ENCODE peak calls at places on chromosomes 13 and 19, in four cellular contexts. T is K562, B is H1, L is HepG2. I is an unnamed sample.

GRCh38 chr19:41882568-41883462 is at the start of gene ARHGEF1:
- DNase-seq in T (peak), B (peak), L (no peak), I (no peak)

GRCh38 chr19:33722456-33723239 is 74.0 kb upstream of the KCTD15 start:
- DNase-seq in T (no peak), B (no peak), L (no peak), I (no peak)

GRCh38 chr13:109096101-109096500 is 466.7 kb downstream of the MYO16 start:
- DNase-seq in T (no peak), B (no peak), L (no peak), I (no peak)

GRCh38 chr13:111665691-111666095 is 345.3 kb downstream of the TEX29 start:
- DNase-seq in T (no peak), B (peak), L (no peak), I (no peak)

GRCh38 chr13:50365300-50365682 is 350.0 kb downstream of the KCNRG start:
- DNase-seq in T (no peak), B (no peak), L (no peak), I (no peak)

GRCh38 chr13:111253334-111253872 is 67.0 kb upstream of the TEX29 start:
- DNase-seq in T (no peak), B (peak), L (no peak), I (no peak)

GRCh38 chr19:3033595-3034193 is 4.6 kb upstream of the TLE2 start:
- DNase-seq in T (no peak), B (no peak), L (no peak), I (no peak)

GRCh38 chr13:22948421-22948820 is 232.4 kb upstream of the SGCG start:
- DNase-seq in T (no peak), B (peak), L (no peak), I (no peak)

GRCh38 chr19:28705008-28705407 is 507.9 kb downstream of the UQCRFS1 start:
- DNase-seq in T (peak), B (no peak), L (peak), I (peak)

GRCh38 chr13:65913173-65913572 is 1317.0 kb downstream of the PCDH9 start:
- DNase-seq in T (no peak), B (no peak), L (no peak), I (no peak)

GRCh38 chr13:74868044-74868443 is 613.9 kb downstream of the TBC1D4 start:
- DNase-seq in T (no peak), B (no peak), L (no peak), I (no peak)

GRCh38 chr13:56349866-56350265 is 790.9 kb upstream of the PRR20A start:
- DNase-seq in T (no peak), B (no peak), L (no peak), I (no peak)

GRCh38 chr19:30428856-30429255 is 56.7 kb downstream of the ZNF536 start:
- DNase-seq in T (no peak), B (peak), L (no peak), I (no peak)

GRCh38 chr13:40970803-40971202 is 48.3 kb downstream of the ELF1 start:
- DNase-seq in T (no peak), B (no peak), L (no peak), I (no peak)

GRCh38 chr13:95833713-95834112 is 156.8 kb downstream of the DNAJC3 start:
- DNase-seq in T (no peak), B (no peak), L (no peak), I (peak)

GRCh38 chr19:48284891-48285290 is 15.0 kb downstream of the ZNF114 start:
- DNase-seq in T (no peak), B (no peak), L (no peak), I (no peak)

GRCh38 chr13:113539822-113540221 is 44.7 kb upstream of the TFDP1 start:
- DNase-seq in T (no peak), B (no peak), L (no peak), I (no peak)

GRCh38 chr13:113538689-113539058 is 45.9 kb upstream of the TFDP1 start:
- DNase-seq in T (no peak), B (no peak), L (no peak), I (no peak)

GRCh38 chr13:113540523-113540922 is 44.0 kb upstream of the TFDP1 start:
- DNase-seq in T (no peak), B (no peak), L (no peak), I (no peak)

GRCh38 chr13:113537909-113538688 is 46.5 kb upstream of the TFDP1 start:
- DNase-seq in T (no peak), B (no peak), L (no peak), I (no peak)

GRCh38 chr13:113539176-113539575 is 45.4 kb upstream of the TFDP1 start:
- DNase-seq in T (no peak), B (no peak), L (no peak), I (no peak)
- TF ChIP-seq RNF2 in T (no peak), B (no peak), L (no peak), I (no peak)

GRCh38 chr13:46172531-46172991 is 9.4 kb downstream of the LCP1 start:
- DNase-seq in T (no peak), B (no peak), L (no peak), I (no peak)
- TF ChIP-seq USF2 in T (no peak), B (no peak), L (no peak), I (no peak)

GRCh38 chr13:101080616-101081015 is 335.7 kb downstream of the NALCN start:
- DNase-seq in T (no peak), B (no peak), L (no peak), I (no peak)

GRCh38 chr13:101090287-101090686 is 326.0 kb downstream of the NALCN start:
- DNase-seq in T (no peak), B (no peak), L (no peak), I (no peak)

GRCh38 chr13:101082441-101082840 is 333.9 kb downstream of the NALCN start:
- DNase-seq in T (no peak), B (no peak), L (no peak), I (no peak)

DNA sequence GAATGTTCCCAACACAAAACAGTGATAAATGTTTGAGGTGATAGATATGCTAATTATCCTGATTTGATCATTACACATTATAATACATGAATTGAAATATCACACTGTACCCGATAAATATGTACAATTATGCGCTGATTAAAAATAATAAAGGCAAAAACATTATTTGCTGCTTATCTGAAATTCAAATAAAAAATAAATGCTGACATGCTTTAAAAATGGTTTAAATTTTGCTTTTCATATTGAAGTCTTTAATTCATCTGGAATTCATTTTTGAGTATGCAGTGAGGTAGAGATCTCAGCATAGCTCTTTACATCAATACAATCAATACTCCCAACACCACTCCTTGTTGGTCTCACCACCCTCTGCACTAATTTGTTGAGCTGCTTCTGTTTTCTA is 330.8 kb downstream of the NALCN start:
- DNase-seq in T (no peak), B (no peak), L (no peak), I (no peak)
- TF ChIP-seq RNF2 in T (no peak), B (no peak), L (no peak), I (no peak)

GRCh38 chr19:17553256-17553655 is 2.2 kb upstream of the COLGALT1 start:
- DNase-seq in T (peak), B (no peak), L (no peak), I (no peak)
- TF ChIP-seq USF2 in T (no peak), B (no peak), L (no peak), I (no peak)

GRCh38 chr19:55516878-55517620 is 19.9 kb downstream of the SBK2 start:
- DNase-seq in T (peak), B (peak), L (peak), I (peak)

GRCh38 chr19:55520691-55521292 is 16.1 kb downstream of the SBK2 start:
- DNase-seq in T (no peak), B (no peak), L (no peak), I (no peak)

GRCh38 chr19:55525289-55526101 is 11.4 kb downstream of the SBK2 start:
- DNase-seq in T (no peak), B (no peak), L (no peak), I (no peak)

DNA sequence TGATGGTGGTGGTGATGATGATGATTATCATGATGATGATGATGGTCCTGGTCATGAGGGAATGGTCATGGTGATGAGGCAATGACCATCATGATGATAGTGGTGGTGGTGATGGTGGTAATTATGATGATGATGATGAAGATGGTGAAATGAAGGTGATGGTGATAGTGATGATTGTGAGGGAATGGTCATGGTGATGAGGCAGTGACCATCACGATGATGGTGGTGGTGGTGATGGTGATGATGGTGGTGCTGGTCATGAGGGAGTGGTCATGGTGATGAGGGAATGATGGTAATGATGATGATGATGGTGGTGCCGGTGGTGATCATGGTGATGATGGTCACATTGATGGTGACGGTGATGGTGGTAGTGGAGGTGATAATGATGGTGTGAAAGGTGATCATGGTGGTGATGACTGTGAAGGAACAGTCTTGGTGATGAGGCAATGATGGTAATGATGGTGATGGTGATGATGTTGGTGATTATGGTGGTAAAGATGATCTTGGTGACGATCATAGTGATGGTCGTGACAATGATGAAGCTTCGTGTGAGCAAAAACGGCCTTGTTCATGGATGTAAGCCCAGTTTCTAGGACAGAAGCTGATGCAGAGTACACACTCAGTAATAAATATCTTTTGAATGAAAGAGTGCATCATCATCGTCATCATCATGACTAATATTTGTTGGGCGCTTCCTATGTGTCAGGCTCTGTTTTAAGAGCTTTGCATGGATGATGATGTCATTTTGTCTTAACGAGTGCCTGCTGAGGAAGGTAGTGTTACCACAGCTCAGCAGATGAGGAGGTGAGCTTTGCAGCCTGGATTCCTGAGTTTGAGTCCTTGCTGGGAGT is 17.2 kb downstream of the SBK2 start:
- DNase-seq in T (no peak), B (no peak), L (peak), I (peak)
- TF ChIP-seq RNF2 in T (no peak), B (no peak), L (no peak), I (no peak)

GRCh38 chr13:68923995-68924394 is 1183.6 kb upstream of the ATXN8OS start:
- DNase-seq in T (no peak), B (no peak), L (no peak), I (no peak)
- TF ChIP-seq USF2 in T (no peak), B (no peak), L (no peak), I (no peak)

GRCh38 chr19:53865918-53866696 is 1.6 kb upstream of the MYADM start:
- DNase-seq in T (peak), B (peak), L (peak), I (peak)

GRCh38 chr19:53867225-53868090 is at the start of gene MYADM:
- DNase-seq in T (peak), B (peak), L (peak), I (peak)

GRCh38 chr19:53868892-53869804 is 1.5 kb downstream of the MYADM start:
- DNase-seq in T (peak), B (peak), L (peak), I (peak)

GRCh38 chr19:53870485-53870844 is 2.8 kb downstream of the MYADM start:
- DNase-seq in T (peak), B (no peak), L (no peak), I (peak)

GRCh38 chr19:53868091-53868891 is 608 bp downstream of the MYADM start:
- DNase-seq in T (peak), B (peak), L (peak), I (peak)
- TF ChIP-seq RNF2 in T (no peak), B (no peak), L (no peak), I (no peak)

GRCh38 chr13:42279080-42279479 is 7.1 kb downstream of the AKAP11 start:
- DNase-seq in T (no peak), B (no peak), L (no peak), I (no peak)

GRCh38 chr13:42276683-42277082 is 4.7 kb downstream of the AKAP11 start:
- DNase-seq in T (no peak), B (no peak), L (no peak), I (no peak)

GRCh38 chr13:42279986-42280385 is 8.0 kb downstream of the AKAP11 start:
- DNase-seq in T (no peak), B (no peak), L (no peak), I (no peak)

GRCh38 chr13:42275506-42275905 is 3.6 kb downstream of the AKAP11 start:
- DNase-seq in T (no peak), B (no peak), L (no peak), I (no peak)

DNA sequence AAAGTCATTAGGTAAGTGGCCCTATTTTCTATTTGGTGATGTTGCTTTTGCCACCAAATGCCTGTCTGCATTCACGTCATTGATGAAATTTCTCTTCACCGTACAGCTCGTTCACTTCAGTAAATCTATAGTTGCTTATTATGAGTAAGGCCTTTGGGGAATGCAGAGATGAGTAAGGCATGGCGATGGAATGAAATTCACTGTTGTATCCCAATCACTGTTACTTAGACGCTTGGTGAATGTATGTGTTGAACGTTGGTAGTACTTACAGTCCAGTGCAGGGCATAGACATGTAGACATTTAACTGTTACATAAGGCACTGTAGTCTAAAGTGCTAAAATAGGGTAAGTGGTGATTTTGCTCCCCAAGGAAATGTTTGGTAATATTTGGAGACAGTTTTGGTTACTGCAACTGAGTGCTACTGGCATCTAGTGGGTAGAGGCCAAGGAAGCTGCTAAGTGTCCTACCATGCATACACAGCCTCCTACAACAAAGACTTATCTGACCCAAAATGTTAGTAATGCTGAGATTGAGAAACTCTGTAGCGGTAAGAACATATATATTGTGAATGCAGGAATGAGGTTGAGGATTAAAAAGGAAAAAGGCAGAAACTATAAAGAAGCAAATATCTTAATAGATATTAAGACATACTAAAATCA is 5.8 kb downstream of the AKAP11 start:
- DNase-seq in T (no peak), B (no peak), L (no peak), I (no peak)
- TF ChIP-seq USF2 in T (no peak), B (no peak), L (no peak), I (no peak)

GRCh38 chr19:13849991-13850909 is 26.7 kb upstream of the NANOS3 start:
- DNase-seq in T (peak), B (peak), L (peak), I (no peak)
- TF ChIP-seq RNF2 in T (no peak), B (no peak), L (no peak), I (no peak)

DNA sequence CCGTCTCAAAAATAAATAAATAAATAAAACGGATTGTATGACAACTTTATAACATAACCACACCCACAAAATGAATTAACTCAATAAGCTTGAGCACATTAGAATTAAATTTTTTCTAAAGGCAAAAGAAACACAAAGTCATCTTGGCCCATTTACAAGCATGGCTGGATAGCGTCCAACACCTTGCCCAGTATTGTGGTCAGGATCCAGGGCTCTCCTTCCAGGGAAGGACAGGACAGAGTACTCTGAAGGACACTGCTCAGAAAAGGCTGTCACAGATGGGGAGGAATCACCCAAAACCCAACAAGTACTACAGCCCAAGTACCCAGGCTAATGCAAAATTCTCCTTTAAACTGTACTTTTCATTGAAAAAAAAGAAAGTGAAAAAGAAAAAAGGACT is 27.1 kb downstream of the SUGP2 start:
- DNase-seq in T (no peak), B (no peak), L (no peak), I (no peak)
- TF ChIP-seq USF2 in T (no peak), B (no peak), L (no peak), I (no peak)